ENCODE peak calls at places on chromosomes 2 and 18, in five cellular contexts. One of them, this sample, is unnamed.

GRCh38 chr18:10406172-10406663 is 48.2 kb upstream of the APCDD1 start:
- DNase-seq in SK-N-SH: no peak
- DNase-seq in IMR-90: no peak
- DNase-seq in H9: peak; percentile 68
- DNase-seq in brain microvascular endothelial cell: no peak
- DNase-seq in this sample: no peak

GRCh38 chr2:126661001-126661400 is 5.0 kb downstream of the GYPC start:
- DNase-seq in H9: no peak
- DNase-seq in SK-N-SH: no peak
- DNase-seq in IMR-90: no peak
- DNase-seq in brain microvascular endothelial cell: no peak
- DNase-seq in this sample: no peak

GRCh38 chr2:69225933-69226332 is 161.1 kb downstream of the GFPT1 start:
- DNase-seq in IMR-90: peak; percentile 67
- DNase-seq in H9: no peak
- DNase-seq in SK-N-SH: no peak
- DNase-seq in brain microvascular endothelial cell: peak; percentile 42
- DNase-seq in this sample: no peak

GRCh38 chr2:237739101-237739500 is 59.5 kb upstream of the RBM44 start:
- DNase-seq in IMR-90: no peak
- DNase-seq in SK-N-SH: no peak
- DNase-seq in H9: no peak
- DNase-seq in brain microvascular endothelial cell: no peak
- DNase-seq in this sample: no peak

GRCh38 chr18:77899972-77900754 is 650.5 kb downstream of the GALR1 start:
- DNase-seq in brain microvascular endothelial cell: peak; percentile 3
- DNase-seq in SK-N-SH: peak; percentile 89
- DNase-seq in H9: peak; percentile 81
- DNase-seq in IMR-90: no peak
- DNase-seq in this sample: peak; percentile 46

GRCh38 chr2:226002438-226002837 is 602.9 kb downstream of the NYAP2 start:
- DNase-seq in SK-N-SH: no peak
- DNase-seq in H9: no peak
- DNase-seq in brain microvascular endothelial cell: peak; percentile 89
- DNase-seq in IMR-90: peak; percentile 90
- DNase-seq in this sample: peak; percentile 23

GRCh38 chr2:101771911-101772321 is 74.4 kb downstream of the MAP4K4 start:
- DNase-seq in brain microvascular endothelial cell: no peak
- DNase-seq in H9: no peak
- DNase-seq in IMR-90: no peak
- DNase-seq in SK-N-SH: no peak
- DNase-seq in this sample: no peak

GRCh38 chr18:49728542-49728941 is 84.8 kb downstream of the ACAA2 start:
- DNase-seq in SK-N-SH: peak; percentile 48
- DNase-seq in H9: peak; percentile 82
- DNase-seq in brain microvascular endothelial cell: peak; percentile 47
- DNase-seq in IMR-90: no peak
- DNase-seq in this sample: peak; percentile 30

GRCh38 chr2:58289029-58289428 is 47.9 kb upstream of the FANCL start:
- DNase-seq in IMR-90: peak; percentile 2
- DNase-seq in brain microvascular endothelial cell: no peak
- DNase-seq in SK-N-SH: no peak
- DNase-seq in H9: no peak
- DNase-seq in this sample: peak; percentile 45

GRCh38 chr2:233436191-233436581 is 81.9 kb downstream of the DGKD start:
- DNase-seq in brain microvascular endothelial cell: no peak
- DNase-seq in IMR-90: no peak
- DNase-seq in SK-N-SH: no peak
- DNase-seq in H9: peak; percentile 21
- DNase-seq in this sample: no peak

GRCh38 chr2:47904903-47905453 is 1.3 kb downstream of the FBXO11 start:
- DNase-seq in H9: no peak
- DNase-seq in IMR-90: no peak
- DNase-seq in SK-N-SH: peak; percentile 69
- DNase-seq in brain microvascular endothelial cell: no peak
- DNase-seq in this sample: peak; percentile 23

GRCh38 chr2:190765386-190766173 is 115.0 kb upstream of the GLS start:
- DNase-seq in SK-N-SH: peak; percentile 39
- DNase-seq in H9: no peak
- DNase-seq in IMR-90: peak; percentile 89
- DNase-seq in brain microvascular endothelial cell: peak; percentile 74
- DNase-seq in this sample: no peak

GRCh38 chr2:196130039-196130825 is 41.1 kb downstream of the STK17B start:
- DNase-seq in SK-N-SH: peak; percentile 16
- DNase-seq in H9: no peak
- DNase-seq in IMR-90: no peak
- DNase-seq in brain microvascular endothelial cell: no peak
- DNase-seq in this sample: no peak

DNA sequence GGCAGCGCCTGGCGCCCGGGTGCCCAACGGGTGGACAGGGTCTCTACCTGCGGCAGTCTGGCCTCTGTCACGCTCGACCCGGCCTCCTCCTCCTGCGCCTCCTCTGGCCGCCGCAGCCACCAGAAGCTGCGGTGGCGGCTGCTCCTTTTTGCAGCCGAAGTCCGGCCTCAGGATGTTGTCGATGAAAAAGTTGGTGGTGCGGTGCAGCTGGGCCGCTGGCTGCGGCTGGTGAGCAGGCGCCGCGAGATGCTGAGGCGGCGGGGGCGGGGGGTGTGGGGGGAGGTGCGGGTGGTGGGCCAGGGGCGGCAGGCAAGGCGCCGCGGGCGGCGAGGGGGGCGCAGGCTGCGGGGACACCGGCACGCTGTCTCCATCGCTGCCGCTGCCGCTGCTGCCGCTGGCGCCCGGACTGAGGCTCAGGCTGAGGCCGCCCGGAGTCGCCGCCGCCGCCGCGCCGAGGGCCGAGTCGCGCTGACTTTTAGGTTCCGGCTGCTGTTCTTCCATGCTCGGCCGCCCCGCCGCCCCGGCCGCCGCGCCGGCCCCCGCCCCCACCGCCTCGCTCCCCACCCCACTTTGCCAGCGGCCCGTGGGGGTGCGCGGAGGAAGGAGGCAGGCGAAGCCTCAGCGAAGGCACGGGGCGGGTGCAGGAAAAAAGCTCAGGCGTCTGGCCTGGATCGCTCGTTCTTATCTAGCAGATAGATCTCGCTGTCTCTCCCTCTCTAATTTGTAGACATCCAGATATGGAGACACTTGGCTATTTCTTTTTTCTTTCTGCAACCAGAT is 591 bp downstream of the EN1 start:
- DNase-seq in H9: peak; percentile 45
- DNase-seq in SK-N-SH: peak; percentile 65
- DNase-seq in IMR-90: no peak
- DNase-seq in brain microvascular endothelial cell: no peak
- DNase-seq in this sample: peak; percentile 64
- H3K27me3 ChIP-seq in H9: peaks cover 88% of the 10 kb centered on the region
- H3K27me3 ChIP-seq in SK-N-SH: peaks cover 91% of the 10 kb centered on the region
- H3K27me3 ChIP-seq in IMR-90: peaks cover 89% of the 10 kb centered on the region
- H3K27me3 ChIP-seq in brain microvascular endothelial cell: peaks cover 87% of the 10 kb centered on the region
- H3K27me3 ChIP-seq in this sample: no peaks in the 10 kb centered on the region

GRCh38 chr2:45170191-45170975 is 161.1 kb upstream of the SIX2 start:
- DNase-seq in IMR-90: no peak
- DNase-seq in SK-N-SH: no peak
- DNase-seq in brain microvascular endothelial cell: peak; percentile 28
- DNase-seq in H9: no peak
- DNase-seq in this sample: peak; percentile 13
- H3K27me3 ChIP-seq in IMR-90: peaks cover 57% of the 10 kb centered on the region
- H3K27me3 ChIP-seq in SK-N-SH: no peaks in the 10 kb centered on the region
- H3K27me3 ChIP-seq in brain microvascular endothelial cell: no peaks in the 10 kb centered on the region
- H3K27me3 ChIP-seq in H9: peaks cover 14% of the 10 kb centered on the region
- H3K27me3 ChIP-seq in this sample: no peaks in the 10 kb centered on the region

DNA sequence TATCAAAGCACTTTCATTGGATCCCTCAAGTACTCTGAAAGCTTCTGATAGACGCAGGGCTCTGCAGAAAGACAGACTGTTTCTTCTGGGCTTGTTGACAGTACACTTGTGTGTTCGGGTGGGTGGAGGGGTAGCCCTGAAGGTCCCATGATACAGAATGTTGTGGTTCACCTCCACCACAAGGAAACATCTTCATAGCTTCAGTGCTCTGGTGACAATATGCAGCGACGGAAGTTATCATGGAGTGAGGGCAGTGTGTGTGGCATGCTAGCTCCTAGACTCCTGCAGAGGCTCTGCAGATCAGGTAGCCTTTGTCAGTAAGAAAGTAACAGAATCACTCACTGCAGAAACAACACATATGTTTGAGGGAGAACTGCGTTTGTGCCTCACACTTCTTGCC is 90.7 kb downstream of the MEIS1 start:
- DNase-seq in IMR-90: no peak
- DNase-seq in SK-N-SH: no peak
- DNase-seq in brain microvascular endothelial cell: no peak
- DNase-seq in H9: no peak
- DNase-seq in this sample: no peak
- H3K27me3 ChIP-seq in IMR-90: no peaks in the 10 kb centered on the region
- H3K27me3 ChIP-seq in SK-N-SH: no peaks in the 10 kb centered on the region
- H3K27me3 ChIP-seq in brain microvascular endothelial cell: no peaks in the 10 kb centered on the region
- H3K27me3 ChIP-seq in H9: no peaks in the 10 kb centered on the region
- H3K27me3 ChIP-seq in this sample: no peaks in the 10 kb centered on the region

GRCh38 chr2:85751627-85752026 is 2.2 kb upstream of the ATOH8 start:
- DNase-seq in SK-N-SH: no peak
- DNase-seq in H9: no peak
- DNase-seq in IMR-90: no peak
- DNase-seq in brain microvascular endothelial cell: no peak
- DNase-seq in this sample: no peak
- H3K27me3 ChIP-seq in SK-N-SH: no peaks in the 10 kb centered on the region
- H3K27me3 ChIP-seq in H9: peaks cover 44% of the 10 kb centered on the region
- H3K27me3 ChIP-seq in IMR-90: no peaks in the 10 kb centered on the region
- H3K27me3 ChIP-seq in brain microvascular endothelial cell: peaks cover 5% of the 10 kb centered on the region
- H3K27me3 ChIP-seq in this sample: no peaks in the 10 kb centered on the region

GRCh38 chr2:24456610-24457556 is 34.2 kb upstream of the NCOA1 start:
- DNase-seq in IMR-90: peak; percentile 84
- DNase-seq in SK-N-SH: no peak
- DNase-seq in H9: no peak
- DNase-seq in brain microvascular endothelial cell: peak; percentile 86
- DNase-seq in this sample: peak; percentile 87
- H3K27me3 ChIP-seq in IMR-90: peaks cover 12% of the 10 kb centered on the region
- H3K27me3 ChIP-seq in SK-N-SH: no peaks in the 10 kb centered on the region
- H3K27me3 ChIP-seq in H9: no peaks in the 10 kb centered on the region
- H3K27me3 ChIP-seq in brain microvascular endothelial cell: no peaks in the 10 kb centered on the region
- H3K27me3 ChIP-seq in this sample: no peaks in the 10 kb centered on the region

GRCh38 chr2:120523766-120524165 is 177.8 kb downstream of the INHBB start:
- DNase-seq in brain microvascular endothelial cell: no peak
- DNase-seq in IMR-90: no peak
- DNase-seq in H9: no peak
- DNase-seq in SK-N-SH: no peak
- DNase-seq in this sample: no peak
- H3K27me3 ChIP-seq in brain microvascular endothelial cell: peaks cover 6% of the 10 kb centered on the region
- H3K27me3 ChIP-seq in IMR-90: peaks cover 63% of the 10 kb centered on the region
- H3K27me3 ChIP-seq in H9: no peaks in the 10 kb centered on the region
- H3K27me3 ChIP-seq in SK-N-SH: peaks cover 21% of the 10 kb centered on the region
- H3K27me3 ChIP-seq in this sample: no peaks in the 10 kb centered on the region

GRCh38 chr2:70663411-70663810 is 104.6 kb downstream of the ADD2 start:
- DNase-seq in H9: no peak
- DNase-seq in SK-N-SH: no peak
- DNase-seq in IMR-90: no peak
- DNase-seq in brain microvascular endothelial cell: no peak
- DNase-seq in this sample: no peak
- H3K27me3 ChIP-seq in H9: no peaks in the 10 kb centered on the region
- H3K27me3 ChIP-seq in SK-N-SH: peaks cover 6% of the 10 kb centered on the region
- H3K27me3 ChIP-seq in IMR-90: no peaks in the 10 kb centered on the region
- H3K27me3 ChIP-seq in brain microvascular endothelial cell: no peaks in the 10 kb centered on the region
- H3K27me3 ChIP-seq in this sample: no peaks in the 10 kb centered on the region

This sample was measured in MG63.